ENCODE peak calls at places on chromosomes 3 and 15, in ten cellular contexts. Y is NCI-H345; E is stimulated activated CD8-positive, alpha-beta memory T cell treated with anti-CD3 and anti-CD28 coated beads, Interleukin-15, amount 100 ng/mL, for 1 hour; A is Right ventricle myocardium superior; P is OCI-LY7; N is AG04449; I is lung; K is RCC 7860; L is NCI-H748 treated with DMSO at 0.1 percent for 48 hours; T is transverse colon. U is an unnamed sample.

GRCh38 chr3:170513674-170514073 is 72.2 kb downstream of the SLC7A14 start:
- DNase-seq in A (no peak), P (no peak), I (no peak), Y (no peak), E (no peak), N (no peak), L (no peak), K (no peak), T (no peak), U (no peak)

GRCh38 chr3:120214161-120214560 is 70.9 kb downstream of the GPR156 start:
- DNase-seq in N (no peak), A (no peak), L (no peak), Y (peak; percentile 23), T (no peak), E (no peak), I (no peak), P (no peak), K (no peak), U (no peak)

GRCh38 chr3:46498916-46499519 is 1.2 kb downstream of the RTP3 start:
- DNase-seq in E (no peak), A (no peak), K (no peak), L (no peak), T (no peak), P (no peak), N (no peak), I (no peak), Y (no peak), U (no peak)

GRCh38 chr3:46695177-46695961 is 1.9 kb upstream of the ALS2CL start:
- DNase-seq in P (peak; percentile 55), K (peak; percentile 53), E (no peak), L (no peak), A (peak; percentile 82), Y (peak; percentile 3), I (peak; percentile 67), T (peak; percentile 35), N (no peak), U (peak; percentile 72)

GRCh38 chr3:158103131-158103955 is 2.9 kb downstream of the SHOX2 start:
- DNase-seq in T (peak; percentile 55), P (no peak), N (no peak), K (no peak), Y (no peak), A (peak; percentile 44), L (no peak), I (no peak), E (no peak), U (peak; percentile 74)

GRCh38 chr3:114928989-114929620 is 218.0 kb downstream of the ZBTB20 start:
- DNase-seq in N (no peak), T (no peak), P (no peak), I (no peak), K (no peak), E (no peak), Y (no peak), L (no peak), A (no peak), U (no peak)

GRCh38 chr3:79396595-79396994 is 371.2 kb downstream of the ROBO1 start:
- DNase-seq in A (no peak), T (no peak), N (no peak), P (no peak), E (no peak), L (no peak), K (no peak), Y (no peak), I (no peak), U (no peak)

GRCh38 chr3:40677749-40678148 is 153.0 kb downstream of the ZNF621 start:
- DNase-seq in P (no peak), Y (no peak), T (no peak), K (no peak), E (no peak), L (no peak), A (no peak), I (no peak), N (no peak), U (no peak)

GRCh38 chr15:49169880-49170597 is at the start of gene GALK2:
- DNase-seq in I (peak; percentile 90), L (peak; percentile 53), Y (peak; percentile 83), N (no peak), E (peak; percentile 42), A (peak; percentile 89), P (peak; percentile 78), T (peak; percentile 92), K (peak; percentile 72), U (peak; percentile 81)

GRCh38 chr15:41096178-41096577 is 19.9 kb downstream of the INO80 start:
- DNase-seq in I (no peak), P (no peak), E (no peak), T (no peak), N (no peak), K (no peak), Y (no peak), L (no peak), A (no peak), U (no peak)

GRCh38 chr15:85772668-85773067 is 22.1 kb downstream of the KLHL25 start:
- DNase-seq in P (no peak), Y (peak; percentile 34), T (peak; percentile 61), E (no peak), N (no peak), I (no peak), L (no peak), K (no peak), A (peak; percentile 61), U (no peak)

GRCh38 chr15:90660195-90660995 is 56.8 kb upstream of the BLM start:
- DNase-seq in T (peak; percentile 54), N (peak; percentile 64), K (peak; percentile 59), Y (no peak), I (peak; percentile 71), A (peak; percentile 84), L (no peak), P (peak; percentile 69), E (peak; percentile 40), U (peak; percentile 75)

GRCh38 chr15:85694086-85694485 is 100.6 kb downstream of the KLHL25 start:
- DNase-seq in K (no peak), L (no peak), E (no peak), A (no peak), Y (no peak), N (no peak), P (no peak), T (no peak), I (no peak), U (no peak)